ENCODE peak calls at places on chromosome 20, in seven cellular contexts. D is ovary; H is stomach; E is naive thymus-derived CD4-positive, alpha-beta T cell; K is left ventricle myocardium inferior; Q is CD4-positive, CD25-positive, alpha-beta regulatory T cell; X is IMR-90. W is an unnamed sample.

GRCh38 chr20:18388860-18389259 is 78.0 kb downstream of the DZANK1 start:
- DNase-seq in E (no peak), X (peak; percentile 77), Q (no peak), H (no peak), K (no peak), D (peak; percentile 61), W (peak; percentile 90)

GRCh38 chr20:19021406-19022117 is 190.9 kb upstream of the SLC24A3 start:
- DNase-seq in E (no peak), D (no peak), K (no peak), H (no peak), X (no peak), Q (no peak), W (peak; percentile 53)

GRCh38 chr20:16711859-16712258 is 18.0 kb upstream of the SNRPB2 start:
- DNase-seq in D (no peak), E (no peak), H (no peak), K (no peak), X (no peak), Q (no peak), W (no peak)

GRCh38 chr20:4059631-4060030 is 44.3 kb upstream of the RNF24 start:
- DNase-seq in H (no peak), K (no peak), X (no peak), D (no peak), E (no peak), Q (no peak), W (no peak)

GRCh38 chr20:49346682-49347081 is 68.8 kb upstream of the ZNFX1 start:
- DNase-seq in X (no peak), K (no peak), Q (no peak), E (no peak), D (no peak), H (no peak), W (no peak)

GRCh38 chr20:8721098-8721497 is 347.8 kb upstream of the PLCB4 start:
- DNase-seq in D (no peak), X (peak; percentile 67), K (peak; percentile 15), E (peak; percentile 19), H (peak; percentile 39), Q (no peak), W (peak; percentile 29)

GRCh38 chr20:32135983-32136515 is 26.5 kb downstream of the TM9SF4 start:
- DNase-seq in D (no peak), E (no peak), X (no peak), K (no peak), H (no peak), Q (no peak), W (peak; percentile 50)

GRCh38 chr20:35796556-35796955 is 24.7 kb downstream of the PHF20 start:
- DNase-seq in K (no peak), D (no peak), X (peak; percentile 12), E (peak; percentile 62), H (no peak), Q (no peak), W (no peak)

GRCh38 chr20:16621435-16622141 is 48.3 kb upstream of the KIF16B start:
- DNase-seq in X (no peak), E (no peak), Q (no peak), H (no peak), D (no peak), K (no peak), W (no peak)

GRCh38 chr20:46134716-46135115 is 16.6 kb downstream of the CD40 start:
- DNase-seq in E (no peak), K (no peak), D (no peak), Q (no peak), X (no peak), H (no peak), W (no peak)

GRCh38 chr20:12294684-12295083 is 377.0 kb downstream of the BTBD3 start:
- DNase-seq in E (no peak), H (no peak), Q (no peak), X (no peak), K (no peak), D (no peak), W (no peak)

GRCh38 chr20:39605908-39606307 is 643.8 kb downstream of the DHX35 start:
- DNase-seq in Q (no peak), D (no peak), E (no peak), X (no peak), K (no peak), H (no peak), W (no peak)

GRCh38 chr20:35654415-35654814 is 10.3 kb downstream of the CPNE1 start:
- DNase-seq in E (no peak), D (no peak), H (no peak), K (no peak), Q (no peak), X (no peak), W (no peak)

GRCh38 chr20:44737116-44737515 is 8.5 kb upstream of the KCNK15 start:
- DNase-seq in Q (no peak), X (no peak), K (no peak), E (no peak), H (no peak), D (no peak), W (no peak)

GRCh38 chr20:32482251-32483220 is 102.6 kb downstream of the NOL4L start:
- DNase-seq in K (peak; percentile 63), H (peak; percentile 55), Q (peak; percentile 18), X (no peak), E (peak; percentile 28), D (no peak), W (peak; percentile 82)

GRCh38 chr20:26163890-26164289 is 467.2 kb upstream of the ZNF337 start:
- DNase-seq in X (peak; percentile 70), H (no peak), E (no peak), D (no peak), Q (no peak), K (no peak), W (peak; percentile 56)

GRCh38 chr20:32672982-32673727 is 586 bp downstream of the C20orf203 start:
- DNase-seq in E (no peak), X (no peak), Q (no peak), K (no peak), H (no peak), D (no peak), W (peak; percentile 54)

GRCh38 chr20:1975251-1975650 is 18.6 kb downstream of the PDYN start:
- DNase-seq in E (no peak), Q (no peak), K (no peak), D (no peak), X (no peak), H (no peak), W (no peak)

GRCh38 chr20:60454491-60454890 is 496.3 kb downstream of the CDH26 start:
- DNase-seq in K (no peak), Q (no peak), E (no peak), H (no peak), X (no peak), D (no peak), W (no peak)

GRCh38 chr20:10927936-10928860 is 254.4 kb upstream of the JAG1 start:
- DNase-seq in H (no peak), E (no peak), X (no peak), K (no peak), D (no peak), Q (no peak), W (no peak)

GRCh38 chr20:50189681-50190250 is 864 bp upstream of the CEBPB start:
- DNase-seq in Q (peak; percentile 29), D (peak; percentile 63), K (peak; percentile 45), E (no peak), X (no peak), H (peak; percentile 70), W (peak; percentile 78)

GRCh38 chr20:53712212-53712977 is 118.8 kb upstream of the ZNF217 start:
- DNase-seq in D (no peak), X (no peak), Q (no peak), H (no peak), K (no peak), E (no peak), W (peak; percentile 47)

GRCh38 chr20:51217347-51218045 is 194.6 kb upstream of the KCNG1 start:
- DNase-seq in Q (no peak), H (no peak), X (no peak), K (no peak), D (no peak), E (no peak), W (no peak)

GRCh38 chr20:51221791-51222408 is 199.0 kb upstream of the KCNG1 start:
- DNase-seq in E (no peak), X (peak; percentile 68), Q (no peak), D (no peak), K (no peak), H (no peak), W (no peak)

GRCh38 chr20:51221103-51221502 is 198.2 kb upstream of the KCNG1 start:
- DNase-seq in Q (no peak), H (no peak), K (no peak), E (no peak), X (no peak), D (no peak), W (no peak)

GRCh38 chr20:51219544-51219943 is 196.6 kb upstream of the KCNG1 start:
- DNase-seq in Q (no peak), X (no peak), K (no peak), D (no peak), E (no peak), H (no peak), W (no peak)

GRCh38 chr20:51220293-51220706 is 197.4 kb upstream of the KCNG1 start:
- DNase-seq in E (peak; percentile 10), Q (peak; percentile 11), K (peak; percentile 20), D (no peak), H (peak; percentile 30), X (no peak), W (peak; percentile 90)
- H3K27me3 ChIP-seq in E (no peaks in the 10 kb centered on the region), Q (peaks cover 14% of the 10 kb centered on the region), K (peaks cover 88% of the 10 kb centered on the region), D (no peaks in the 10 kb centered on the region), H (peaks cover 61% of the 10 kb centered on the region), X (peaks cover 22% of the 10 kb centered on the region), W (peaks cover 12% of the 10 kb centered on the region)

DNA sequence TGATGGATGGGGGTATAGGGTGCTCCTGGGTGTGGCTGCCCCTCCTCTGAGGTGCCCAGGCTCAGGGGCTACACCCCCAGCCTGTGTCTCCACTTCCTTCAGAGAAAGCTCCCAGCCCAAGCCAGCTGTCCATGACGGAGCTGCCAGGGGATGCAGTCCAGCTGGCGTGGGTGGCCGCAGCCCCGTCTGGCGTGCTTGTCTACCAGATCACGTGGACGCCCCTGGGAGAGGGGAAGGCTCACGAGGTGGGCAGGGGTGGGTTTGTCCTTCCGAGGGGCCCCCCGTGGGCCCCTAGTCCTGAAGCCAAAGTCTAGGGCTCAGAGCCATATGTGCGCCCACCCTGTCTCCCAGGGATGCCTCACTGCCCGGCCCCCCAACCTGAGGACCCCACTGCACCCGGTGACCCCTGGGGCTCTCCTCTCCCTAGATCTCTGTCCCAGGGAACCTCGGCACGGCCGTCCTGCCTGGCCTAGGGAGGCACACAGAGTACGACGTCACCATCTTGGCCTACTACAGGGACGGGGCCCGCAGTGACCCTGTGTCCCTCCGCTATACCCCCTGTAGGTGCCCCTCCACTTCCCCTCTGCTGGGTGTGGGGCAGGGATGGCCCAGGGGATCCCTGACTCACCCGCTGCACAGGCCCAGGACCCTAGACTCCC is 19.8 kb downstream of the COL20A1 start:
- DNase-seq in D (peak; percentile 58), H (no peak), K (peak; percentile 65), Q (no peak), X (peak; percentile 49), E (no peak), W (no peak)
- H3K27me3 ChIP-seq in D (no peaks in the 10 kb centered on the region), H (peaks cover 88% of the 10 kb centered on the region), K (peaks cover 38% of the 10 kb centered on the region), Q (no peaks in the 10 kb centered on the region), X (peaks cover 19% of the 10 kb centered on the region), E (no peaks in the 10 kb centered on the region), W (no peaks in the 10 kb centered on the region)

GRCh38 chr20:62645613-62646012 is 3.3 kb downstream of the SLCO4A1 start:
- DNase-seq in K (no peak), X (no peak), E (no peak), H (no peak), Q (no peak), D (no peak), W (no peak)
- H3K27me3 ChIP-seq in K (peaks cover 43% of the 10 kb centered on the region), X (peaks cover 24% of the 10 kb centered on the region), E (no peaks in the 10 kb centered on the region), H (peaks cover 43% of the 10 kb centered on the region), Q (no peaks in the 10 kb centered on the region), D (no peaks in the 10 kb centered on the region), W (peaks cover 38% of the 10 kb centered on the region)

DNA sequence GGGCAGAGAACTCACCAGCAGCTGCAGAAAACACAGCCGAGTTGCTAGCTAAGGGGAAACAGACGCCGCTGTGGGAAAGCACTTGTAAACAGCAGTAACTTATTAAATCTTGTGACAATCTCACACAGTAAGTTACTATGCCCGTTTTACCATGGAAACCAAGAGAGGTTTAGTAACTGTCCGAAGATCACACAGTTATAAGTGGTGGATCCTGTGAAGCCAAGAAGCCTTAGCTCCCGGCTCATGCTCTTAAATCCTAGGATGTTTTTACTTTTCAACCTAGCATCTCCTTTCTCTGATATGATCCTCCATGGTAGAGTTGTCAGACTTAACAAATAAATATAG is 1.5 kb upstream of the SULF2 start:
- DNase-seq in D (no peak), X (no peak), E (no peak), K (no peak), Q (no peak), H (no peak), W (no peak)
- H3K27me3 ChIP-seq in D (no peaks in the 10 kb centered on the region), X (peaks cover 54% of the 10 kb centered on the region), E (no peaks in the 10 kb centered on the region), K (peaks cover 33% of the 10 kb centered on the region), Q (peaks cover 20% of the 10 kb centered on the region), H (peaks cover 44% of the 10 kb centered on the region), W (peaks cover 80% of the 10 kb centered on the region)

W was measured in osteoblast.